ENCODE peak calls at places on chromosomes 1 and 21, in six cellular contexts. E is BJ, P is mucosa of descending colon, L is brain microvascular endothelial cell, R is left ventricle myocardium inferior, I is fibroblast of mammary gland. A is an unnamed sample.

GRCh38 chr1:116489231-116489697 is 81.6 kb downstream of the CD58 start:
- DNase-seq in E (no peak), L (no peak), P (peak), I (no peak), R (no peak), A (no peak)

GRCh38 chr1:96002969-96003964 is 718.3 kb upstream of the PTBP2 start:
- DNase-seq in E (no peak), R (no peak), P (no peak), L (no peak), I (no peak), A (no peak)

GRCh38 chr1:107963601-107964396 is 1.2 kb downstream of the VAV3 start:
- DNase-seq in P (peak), E (no peak), I (peak), R (peak), L (peak), A (peak)

GRCh38 chr21:41763398-41763931 is 3.4 kb downstream of the RIPK4 start:
- DNase-seq in L (no peak), R (peak), P (no peak), I (no peak), E (no peak), A (no peak)

GRCh38 chr1:85894651-85895050 is 186.4 kb upstream of the ZNHIT6 start:
- DNase-seq in R (no peak), P (no peak), L (peak), E (no peak), I (peak), A (no peak)

GRCh38 chr1:217135569-217135915 is 412.3 kb upstream of the ESRRG start:
- DNase-seq in L (no peak), R (no peak), P (no peak), E (no peak), I (no peak), A (peak)

GRCh38 chr1:222369148-222369547 is 178.8 kb downstream of the HHIPL2 start:
- DNase-seq in E (no peak), R (no peak), I (no peak), L (no peak), P (no peak), A (no peak)

GRCh38 chr21:43726686-43727570 is 8.0 kb downstream of the PDXK start:
- DNase-seq in E (no peak), P (peak), R (peak), L (no peak), I (no peak), A (no peak)

GRCh38 chr1:83761084-83761760 is 237.7 kb downstream of the TTLL7 start:
- DNase-seq in R (no peak), P (no peak), E (no peak), L (no peak), I (no peak), A (no peak)

GRCh38 chr1:87327362-87328120 is 1.1 kb upstream of the LMO4 start:
- DNase-seq in R (no peak), L (no peak), I (peak), P (no peak), E (no peak), A (no peak)

GRCh38 chr1:230851291-230851691 is 17.0 kb downstream of the C1orf198 start:
- DNase-seq in R (no peak), P (no peak), I (no peak), E (no peak), L (peak), A (no peak)

GRCh38 chr1:101200513-101200912 is 36.3 kb upstream of the S1PR1 start:
- DNase-seq in R (no peak), L (peak), E (peak), I (peak), P (no peak), A (no peak)

GRCh38 chr1:234840843-234841242 is 230.9 kb upstream of the IRF2BP2 start:
- DNase-seq in R (no peak), L (peak), E (no peak), P (no peak), I (no peak), A (peak)

GRCh38 chr1:109502368-109502851 is 7.1 kb downstream of the AMIGO1 start:
- DNase-seq in R (no peak), P (no peak), L (no peak), I (no peak), E (no peak), A (no peak)

GRCh38 chr1:220594356-220594755 is 66.4 kb downstream of the MARK1 start:
- DNase-seq in I (no peak), P (no peak), L (peak), E (no peak), R (no peak), A (no peak)

GRCh38 chr1:12161662-12162458 is 4.9 kb upstream of the TNFRSF1B start:
- DNase-seq in R (peak), I (peak), L (peak), P (peak), E (peak), A (peak)

GRCh38 chr1:26413031-26413430 is 2.4 kb downstream of the LIN28A start:
- DNase-seq in R (no peak), P (no peak), I (no peak), E (no peak), L (no peak), A (no peak)

GRCh38 chr1:43522431-43522775 is 8.3 kb upstream of the PTPRF start:
- DNase-seq in R (no peak), L (no peak), I (no peak), P (no peak), E (no peak), A (no peak)

GRCh38 chr1:165117482-165117881 is 239.0 kb downstream of the LMX1A start:
- DNase-seq in L (no peak), P (peak), E (no peak), I (no peak), R (no peak), A (peak)

GRCh38 chr1:67347688-67348472 is 40.2 kb downstream of the IL12RB2 start:
- DNase-seq in L (peak), R (peak), I (peak), E (peak), P (no peak), A (no peak)

GRCh38 chr1:145995964-145996432 is 381 bp downstream of the TXNIP start:
- DNase-seq in P (no peak), R (no peak), L (no peak), I (no peak), E (no peak), A (peak)

GRCh38 chr1:46555081-46555432 is 3.6 kb upstream of the KNCN start:
- DNase-seq in E (no peak), R (no peak), P (no peak), I (no peak), L (no peak), A (no peak)

GRCh38 chr1:178238722-178239510 is 145.0 kb downstream of the RASAL2 start:
- DNase-seq in L (peak), R (no peak), I (peak), E (peak), P (no peak), A (no peak)

GRCh38 chr1:147769107-147769506 is 8.7 kb upstream of the GJA5 start:
- DNase-seq in P (no peak), L (no peak), E (no peak), I (no peak), R (no peak), A (no peak)

GRCh38 chr1:65526049-65526556 is 105.6 kb downstream of the LEPR start:
- DNase-seq in L (no peak), P (no peak), E (no peak), R (no peak), I (no peak), A (no peak)

GRCh38 chr1:154886281-154887036 is 16.4 kb upstream of the KCNN3 start:
- DNase-seq in R (no peak), E (no peak), I (no peak), L (no peak), P (no peak), A (no peak)

GRCh38 chr1:168057921-168058320 is 78.8 kb downstream of the GPR161 start:
- DNase-seq in P (no peak), I (peak), E (no peak), L (no peak), R (no peak), A (no peak)

GRCh38 chr1:184854456-184855180 is 100.0 kb upstream of the EDEM3 start:
- DNase-seq in R (no peak), I (peak), E (no peak), P (no peak), L (peak), A (no peak)

GRCh38 chr1:69263982-69264381 is 303.7 kb upstream of the LRRC7 start:
- DNase-seq in R (no peak), I (peak), P (no peak), L (no peak), E (no peak), A (no peak)

GRCh38 chr1:76770979-76771378 is 96.3 kb upstream of the ST6GALNAC5 start:
- DNase-seq in P (no peak), L (no peak), I (no peak), E (no peak), R (no peak), A (no peak)

DNA sequence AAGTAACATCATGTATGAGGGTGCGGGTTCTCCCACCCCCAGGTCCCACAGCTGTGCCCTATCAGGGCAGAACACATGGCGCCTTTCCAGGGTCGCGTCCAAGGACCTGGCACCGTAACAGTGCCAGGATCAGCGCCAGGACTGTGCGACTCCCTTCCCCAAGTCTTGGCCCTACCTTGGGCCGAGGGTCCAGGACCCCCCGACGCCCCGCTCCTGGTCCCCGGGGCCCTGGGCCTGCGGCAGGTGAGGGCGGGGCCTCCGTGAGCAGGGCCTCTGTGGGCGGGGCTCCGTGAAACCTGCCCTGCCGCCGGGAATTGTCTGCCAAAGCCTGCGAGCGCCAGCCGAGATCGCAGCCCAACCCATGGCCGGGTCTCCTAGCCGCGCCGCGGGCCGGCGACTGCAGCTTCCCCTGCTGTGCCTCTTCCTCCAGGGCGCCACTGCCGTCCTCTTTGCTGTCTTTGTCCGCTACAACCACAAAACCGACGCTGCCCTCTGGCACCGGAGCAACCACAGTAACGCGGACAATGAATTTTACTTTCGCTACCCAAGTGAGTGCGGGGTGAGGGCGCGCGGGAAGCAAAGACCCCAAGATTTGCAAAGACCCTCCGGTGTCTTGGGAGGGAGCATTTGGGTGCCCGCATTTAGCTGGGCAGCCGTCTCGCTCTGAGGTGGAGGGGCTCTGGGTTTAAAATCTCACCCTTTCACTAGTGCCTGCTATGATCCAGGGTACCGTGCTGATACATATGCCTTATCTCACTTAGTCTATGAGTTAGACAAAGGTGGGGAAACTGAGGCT is at the start of gene RHBG:
- DNase-seq in R (peak), P (no peak), E (no peak), I (no peak), L (no peak), A (peak)
- H3K4me3 ChIP-seq in R (peak), P (no peak), E (peak), I (peak), L (peak), A (peak)

DNA sequence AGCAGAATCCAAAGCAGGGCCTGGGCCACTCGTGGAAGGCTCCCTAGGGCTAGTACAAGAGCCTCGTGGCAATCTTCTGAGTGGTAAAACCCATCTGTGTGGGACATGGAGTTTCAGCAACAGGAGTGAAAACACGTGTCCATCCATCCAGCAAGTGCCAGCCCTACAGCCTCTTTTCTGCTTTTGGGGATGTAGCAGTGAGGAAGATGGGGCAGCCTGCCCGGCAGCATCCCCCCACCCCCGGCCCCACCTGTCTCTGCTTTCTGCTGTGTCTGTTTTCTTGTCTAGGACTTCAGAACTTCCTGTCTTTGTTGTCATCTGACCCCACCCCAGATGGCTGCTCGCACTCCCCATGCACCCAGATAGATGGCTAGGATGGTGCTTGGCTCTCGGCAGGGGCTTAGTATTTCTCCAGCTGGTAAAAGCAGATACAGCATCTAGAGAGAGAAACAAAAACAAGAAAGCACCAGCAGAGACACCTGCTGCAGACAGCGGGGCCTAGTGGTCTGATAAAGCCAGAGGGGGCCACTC is 1.5 kb downstream of the CPTP start:
- DNase-seq in I (no peak), E (no peak), L (no peak), P (no peak), R (no peak), A (no peak)
- H3K4me3 ChIP-seq in I (no peak), E (no peak), L (no peak), P (no peak), R (peak), A (peak)

GRCh38 chr1:114853584-114853983 is 1.1 kb upstream of the SYCP1 start:
- DNase-seq in I (no peak), L (no peak), R (no peak), P (no peak), E (no peak), A (no peak)

DNA sequence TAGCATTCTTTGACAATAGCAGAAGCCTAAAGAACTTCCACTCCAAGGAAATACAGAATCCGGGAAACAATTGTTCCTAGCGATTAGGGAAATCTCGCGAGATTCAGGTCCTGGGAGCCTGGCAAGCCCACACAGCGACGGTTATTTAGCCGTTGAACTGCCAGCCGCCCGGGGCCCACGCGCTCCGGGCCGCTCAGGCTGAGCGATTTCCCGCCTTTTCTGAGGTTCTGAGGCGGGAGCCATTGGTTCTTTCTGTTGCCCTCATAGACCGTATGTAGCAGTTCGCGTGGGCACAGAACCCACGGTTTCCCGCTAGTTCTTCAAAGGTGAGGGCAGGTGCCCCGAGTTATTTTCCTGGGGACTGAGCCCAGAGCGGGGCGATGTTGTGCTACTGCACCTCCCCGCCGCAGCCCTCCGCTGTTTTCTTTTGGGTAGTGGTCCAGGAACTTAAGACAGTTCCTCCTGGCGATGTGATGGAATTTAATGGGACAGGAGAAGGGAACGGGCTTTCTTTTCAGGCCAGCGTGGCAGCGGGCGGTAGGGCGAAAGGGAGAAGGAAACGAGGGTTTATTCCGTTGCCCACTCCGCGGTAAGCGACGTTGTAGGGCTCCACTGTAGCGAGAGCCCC is at the start of gene SYCP1:
- DNase-seq in P (no peak), E (no peak), L (no peak), R (no peak), I (no peak), A (peak)
- H3K4me3 ChIP-seq in P (no peak), E (no peak), L (peak), R (peak), I (no peak), A (no peak)

GRCh38 chr1:50427818-50428779 is 4.9 kb upstream of the DMRTA2 start:
- DNase-seq in R (no peak), P (no peak), I (no peak), E (no peak), L (no peak), A (no peak)
- H3K4me3 ChIP-seq in R (no peak), P (no peak), I (no peak), E (no peak), L (no peak), A (no peak)

A was measured in upper lobe of left lung.